ENCODE peak calls at places on chromosomes 13 and 19, in four cellular contexts. P is body of pancreas, I is AG04450, D is T-helper 9 cell. E is an unnamed sample.

GRCh38 chr19:5484398-5485285 is 29.4 kb downstream of the ZNRF4 start:
- DNase-seq in P (peak; percentile 54), I (peak; percentile 33), D (no peak), E (no peak)

GRCh38 chr13:48580886-48581285 is 48.0 kb upstream of the RCBTB2 start:
- DNase-seq in P (no peak), I (no peak), D (no peak), E (no peak)

GRCh38 chr13:90493667-90494066 is 853.8 kb upstream of the MIR17HG start:
- DNase-seq in P (no peak), I (no peak), D (no peak), E (no peak)

GRCh38 chr19:49559928-49560327 is 20.4 kb downstream of the NOSIP start:
- DNase-seq in P (no peak), I (no peak), D (peak; percentile 16), E (no peak)

GRCh38 chr19:33778089-33778791 is 18.4 kb upstream of the KCTD15 start:
- DNase-seq in P (peak; percentile 75), I (no peak), D (peak; percentile 89), E (no peak)

GRCh38 chr13:24217601-24218281 is 57.2 kb downstream of the SPATA13 start:
- DNase-seq in P (peak; percentile 49), I (no peak), D (no peak), E (no peak)

GRCh38 chr13:48160879-48161278 is 66.0 kb upstream of the MED4 start:
- DNase-seq in P (no peak), I (no peak), D (no peak), E (no peak)

GRCh38 chr19:31875550-31875949 is 469.9 kb upstream of the ZNF507 start:
- DNase-seq in P (no peak), I (no peak), D (no peak), E (no peak)

GRCh38 chr13:33519561-33520479 is 234.3 kb upstream of the STARD13 start:
- DNase-seq in P (peak; percentile 16), I (peak; percentile 78), D (no peak), E (no peak)

GRCh38 chr13:71417205-71417604 is 449.8 kb downstream of the DACH1 start:
- DNase-seq in P (no peak), I (no peak), D (no peak), E (no peak)

GRCh38 chr19:47469719-47470118 is 2.0 kb downstream of the SLC8A2 start:
- DNase-seq in P (no peak), I (no peak), D (no peak), E (no peak)

GRCh38 chr13:40187836-40188591 is 478.4 kb downstream of the FOXO1 start:
- DNase-seq in P (no peak), I (no peak), D (peak; percentile 37), E (no peak)

GRCh38 chr19:8020681-8021080 is 15.2 kb upstream of the ELAVL1 start:
- DNase-seq in P (no peak), I (no peak), D (no peak), E (no peak)

GRCh38 chr13:114096811-114097503 is 35.5 kb downstream of the RASA3 start:
- DNase-seq in P (no peak), I (no peak), D (no peak), E (no peak)

GRCh38 chr19:17183858-17184271 is 31.3 kb upstream of the USE1 start:
- DNase-seq in P (no peak), I (no peak), D (no peak), E (no peak)

GRCh38 chr13:32956595-32956933 is 59.7 kb upstream of the KL start:
- DNase-seq in P (no peak), I (no peak), D (no peak), E (no peak)

GRCh38 chr13:108306768-108307332 is 37.3 kb downstream of the TNFSF13B start:
- DNase-seq in P (no peak), I (no peak), D (no peak), E (no peak)

GRCh38 chr13:99275093-99275469 is 16.9 kb upstream of the GPR18 start:
- DNase-seq in P (no peak), I (no peak), D (no peak), E (no peak)

GRCh38 chr19:31351212-31352193 is 2.3 kb upstream of the TSHZ3 start:
- DNase-seq in P (peak; percentile 39), I (no peak), D (no peak), E (no peak)

GRCh38 chr19:18086590-18087138 is at the start of gene IL12RB1:
- DNase-seq in P (peak; percentile 40), I (no peak), D (peak; percentile 38), E (no peak)

E was measured in glomerular endothelial cell.